ENCODE peak calls at places on chromosomes 13 and 19, in eight cellular contexts. One of them, this sample, is unnamed.

GRCh38 chr13:27636624-27637288 is 15.1 kb downstream of the POLR1D start:
- DNase-seq in non-pigmented ciliary epithelial cell: no peak
- DNase-seq in Kasumi-1: no peak
- DNase-seq in activated naive CD8-positive, alpha-beta T cell treated with anti-CD3 and anti-CD28 coated beads, Interleukin-2, amount 50 U/mL, for 24 hours: no peak
- DNase-seq in stimulated activated CD4-positive, alpha-beta T cell treated with anti-CD3 and anti-CD28 coated beads, Interleukin-1b, Interleukin-23, amount 100 ng/mL, for 1 hour: no peak
- DNase-seq in NCI-H1694 treated with DMSO at 0.1 percent for 48 hours: no peak
- DNase-seq in RWPE1: no peak
- DNase-seq in HEK293T: no peak
- DNase-seq in this sample: no peak

GRCh38 chr13:87893982-87894527 is 222.9 kb downstream of the SLITRK5 start:
- DNase-seq in stimulated activated CD4-positive, alpha-beta T cell treated with anti-CD3 and anti-CD28 coated beads, Interleukin-1b, Interleukin-23, amount 100 ng/mL, for 1 hour: no peak
- DNase-seq in HEK293T: no peak
- DNase-seq in non-pigmented ciliary epithelial cell: no peak
- DNase-seq in activated naive CD8-positive, alpha-beta T cell treated with anti-CD3 and anti-CD28 coated beads, Interleukin-2, amount 50 U/mL, for 24 hours: no peak
- DNase-seq in NCI-H1694 treated with DMSO at 0.1 percent for 48 hours: no peak
- DNase-seq in RWPE1: no peak
- DNase-seq in Kasumi-1: no peak
- DNase-seq in this sample: no peak

GRCh38 chr13:29520671-29521070 is 74.8 kb downstream of the SLC7A1 start:
- DNase-seq in RWPE1: no peak
- DNase-seq in NCI-H1694 treated with DMSO at 0.1 percent for 48 hours: no peak
- DNase-seq in HEK293T: no peak
- DNase-seq in non-pigmented ciliary epithelial cell: peak
- DNase-seq in activated naive CD8-positive, alpha-beta T cell treated with anti-CD3 and anti-CD28 coated beads, Interleukin-2, amount 50 U/mL, for 24 hours: no peak
- DNase-seq in stimulated activated CD4-positive, alpha-beta T cell treated with anti-CD3 and anti-CD28 coated beads, Interleukin-1b, Interleukin-23, amount 100 ng/mL, for 1 hour: no peak
- DNase-seq in Kasumi-1: no peak
- DNase-seq in this sample: no peak

GRCh38 chr19:6890421-6890913 is 3.1 kb downstream of the ADGRE1 start:
- DNase-seq in stimulated activated CD4-positive, alpha-beta T cell treated with anti-CD3 and anti-CD28 coated beads, Interleukin-1b, Interleukin-23, amount 100 ng/mL, for 1 hour: no peak
- DNase-seq in HEK293T: no peak
- DNase-seq in RWPE1: no peak
- DNase-seq in Kasumi-1: no peak
- DNase-seq in non-pigmented ciliary epithelial cell: no peak
- DNase-seq in NCI-H1694 treated with DMSO at 0.1 percent for 48 hours: no peak
- DNase-seq in activated naive CD8-positive, alpha-beta T cell treated with anti-CD3 and anti-CD28 coated beads, Interleukin-2, amount 50 U/mL, for 24 hours: no peak
- DNase-seq in this sample: no peak

GRCh38 chr13:33925563-33925962 is 107.6 kb downstream of the RFC3 start:
- DNase-seq in RWPE1: no peak
- DNase-seq in HEK293T: no peak
- DNase-seq in activated naive CD8-positive, alpha-beta T cell treated with anti-CD3 and anti-CD28 coated beads, Interleukin-2, amount 50 U/mL, for 24 hours: no peak
- DNase-seq in non-pigmented ciliary epithelial cell: no peak
- DNase-seq in NCI-H1694 treated with DMSO at 0.1 percent for 48 hours: no peak
- DNase-seq in stimulated activated CD4-positive, alpha-beta T cell treated with anti-CD3 and anti-CD28 coated beads, Interleukin-1b, Interleukin-23, amount 100 ng/mL, for 1 hour: no peak
- DNase-seq in Kasumi-1: no peak
- DNase-seq in this sample: no peak

GRCh38 chr19:8988204-8988603 is 22.0 kb downstream of the MUC16 start:
- DNase-seq in stimulated activated CD4-positive, alpha-beta T cell treated with anti-CD3 and anti-CD28 coated beads, Interleukin-1b, Interleukin-23, amount 100 ng/mL, for 1 hour: no peak
- DNase-seq in non-pigmented ciliary epithelial cell: no peak
- DNase-seq in HEK293T: no peak
- DNase-seq in RWPE1: no peak
- DNase-seq in Kasumi-1: no peak
- DNase-seq in activated naive CD8-positive, alpha-beta T cell treated with anti-CD3 and anti-CD28 coated beads, Interleukin-2, amount 50 U/mL, for 24 hours: peak
- DNase-seq in NCI-H1694 treated with DMSO at 0.1 percent for 48 hours: no peak
- DNase-seq in this sample: no peak

GRCh38 chr19:7976461-7976860 is 29.0 kb downstream of the ELAVL1 start:
- DNase-seq in HEK293T: no peak
- DNase-seq in Kasumi-1: no peak
- DNase-seq in NCI-H1694 treated with DMSO at 0.1 percent for 48 hours: no peak
- DNase-seq in RWPE1: no peak
- DNase-seq in stimulated activated CD4-positive, alpha-beta T cell treated with anti-CD3 and anti-CD28 coated beads, Interleukin-1b, Interleukin-23, amount 100 ng/mL, for 1 hour: no peak
- DNase-seq in non-pigmented ciliary epithelial cell: no peak
- DNase-seq in activated naive CD8-positive, alpha-beta T cell treated with anti-CD3 and anti-CD28 coated beads, Interleukin-2, amount 50 U/mL, for 24 hours: no peak
- DNase-seq in this sample: no peak

GRCh38 chr13:30796132-30796832 is 60.9 kb downstream of the ALOX5AP start:
- DNase-seq in RWPE1: peak
- DNase-seq in HEK293T: no peak
- DNase-seq in Kasumi-1: no peak
- DNase-seq in NCI-H1694 treated with DMSO at 0.1 percent for 48 hours: no peak
- DNase-seq in stimulated activated CD4-positive, alpha-beta T cell treated with anti-CD3 and anti-CD28 coated beads, Interleukin-1b, Interleukin-23, amount 100 ng/mL, for 1 hour: no peak
- DNase-seq in non-pigmented ciliary epithelial cell: no peak
- DNase-seq in activated naive CD8-positive, alpha-beta T cell treated with anti-CD3 and anti-CD28 coated beads, Interleukin-2, amount 50 U/mL, for 24 hours: no peak
- DNase-seq in this sample: peak

GRCh38 chr19:35031072-35031881 is 1.0 kb downstream of the SCN1B start:
- DNase-seq in stimulated activated CD4-positive, alpha-beta T cell treated with anti-CD3 and anti-CD28 coated beads, Interleukin-1b, Interleukin-23, amount 100 ng/mL, for 1 hour: no peak
- DNase-seq in NCI-H1694 treated with DMSO at 0.1 percent for 48 hours: peak
- DNase-seq in RWPE1: no peak
- DNase-seq in activated naive CD8-positive, alpha-beta T cell treated with anti-CD3 and anti-CD28 coated beads, Interleukin-2, amount 50 U/mL, for 24 hours: no peak
- DNase-seq in Kasumi-1: no peak
- DNase-seq in HEK293T: peak
- DNase-seq in non-pigmented ciliary epithelial cell: no peak
- DNase-seq in this sample: no peak

GRCh38 chr19:18946918-18947317 is 5.9 kb upstream of the HOMER3 start:
- DNase-seq in NCI-H1694 treated with DMSO at 0.1 percent for 48 hours: no peak
- DNase-seq in HEK293T: no peak
- DNase-seq in RWPE1: no peak
- DNase-seq in activated naive CD8-positive, alpha-beta T cell treated with anti-CD3 and anti-CD28 coated beads, Interleukin-2, amount 50 U/mL, for 24 hours: no peak
- DNase-seq in Kasumi-1: no peak
- DNase-seq in non-pigmented ciliary epithelial cell: no peak
- DNase-seq in stimulated activated CD4-positive, alpha-beta T cell treated with anti-CD3 and anti-CD28 coated beads, Interleukin-1b, Interleukin-23, amount 100 ng/mL, for 1 hour: no peak
- DNase-seq in this sample: no peak

GRCh38 chr13:37657134-37657533 is 58.6 kb upstream of the POSTN start:
- DNase-seq in Kasumi-1: no peak
- DNase-seq in RWPE1: peak
- DNase-seq in HEK293T: no peak
- DNase-seq in activated naive CD8-positive, alpha-beta T cell treated with anti-CD3 and anti-CD28 coated beads, Interleukin-2, amount 50 U/mL, for 24 hours: no peak
- DNase-seq in NCI-H1694 treated with DMSO at 0.1 percent for 48 hours: no peak
- DNase-seq in non-pigmented ciliary epithelial cell: peak
- DNase-seq in stimulated activated CD4-positive, alpha-beta T cell treated with anti-CD3 and anti-CD28 coated beads, Interleukin-1b, Interleukin-23, amount 100 ng/mL, for 1 hour: no peak
- DNase-seq in this sample: peak

GRCh38 chr13:30305456-30305855 is 1.9 kb downstream of the KATNAL1 start:
- DNase-seq in RWPE1: no peak
- DNase-seq in HEK293T: no peak
- DNase-seq in activated naive CD8-positive, alpha-beta T cell treated with anti-CD3 and anti-CD28 coated beads, Interleukin-2, amount 50 U/mL, for 24 hours: no peak
- DNase-seq in NCI-H1694 treated with DMSO at 0.1 percent for 48 hours: no peak
- DNase-seq in Kasumi-1: no peak
- DNase-seq in non-pigmented ciliary epithelial cell: no peak
- DNase-seq in stimulated activated CD4-positive, alpha-beta T cell treated with anti-CD3 and anti-CD28 coated beads, Interleukin-1b, Interleukin-23, amount 100 ng/mL, for 1 hour: no peak
- DNase-seq in this sample: no peak

GRCh38 chr13:41060723-41061074 is 610 bp upstream of the WBP4 start:
- DNase-seq in NCI-H1694 treated with DMSO at 0.1 percent for 48 hours: peak
- DNase-seq in activated naive CD8-positive, alpha-beta T cell treated with anti-CD3 and anti-CD28 coated beads, Interleukin-2, amount 50 U/mL, for 24 hours: peak
- DNase-seq in RWPE1: peak
- DNase-seq in Kasumi-1: no peak
- DNase-seq in non-pigmented ciliary epithelial cell: no peak
- DNase-seq in stimulated activated CD4-positive, alpha-beta T cell treated with anti-CD3 and anti-CD28 coated beads, Interleukin-1b, Interleukin-23, amount 100 ng/mL, for 1 hour: peak
- DNase-seq in HEK293T: peak
- DNase-seq in this sample: no peak

GRCh38 chr19:33520048-33520643 is 1.4 kb downstream of the PEPD start:
- DNase-seq in RWPE1: no peak
- DNase-seq in HEK293T: no peak
- DNase-seq in stimulated activated CD4-positive, alpha-beta T cell treated with anti-CD3 and anti-CD28 coated beads, Interleukin-1b, Interleukin-23, amount 100 ng/mL, for 1 hour: no peak
- DNase-seq in Kasumi-1: no peak
- DNase-seq in non-pigmented ciliary epithelial cell: no peak
- DNase-seq in activated naive CD8-positive, alpha-beta T cell treated with anti-CD3 and anti-CD28 coated beads, Interleukin-2, amount 50 U/mL, for 24 hours: no peak
- DNase-seq in NCI-H1694 treated with DMSO at 0.1 percent for 48 hours: no peak
- DNase-seq in this sample: no peak

GRCh38 chr19:2719910-2720776 is 1.0 kb downstream of the DIRAS1 start:
- DNase-seq in non-pigmented ciliary epithelial cell: no peak
- DNase-seq in HEK293T: no peak
- DNase-seq in stimulated activated CD4-positive, alpha-beta T cell treated with anti-CD3 and anti-CD28 coated beads, Interleukin-1b, Interleukin-23, amount 100 ng/mL, for 1 hour: no peak
- DNase-seq in RWPE1: no peak
- DNase-seq in Kasumi-1: no peak
- DNase-seq in NCI-H1694 treated with DMSO at 0.1 percent for 48 hours: no peak
- DNase-seq in activated naive CD8-positive, alpha-beta T cell treated with anti-CD3 and anti-CD28 coated beads, Interleukin-2, amount 50 U/mL, for 24 hours: no peak
- DNase-seq in this sample: no peak

GRCh38 chr13:87810391-87810801 is 139.2 kb downstream of the SLITRK5 start:
- DNase-seq in HEK293T: no peak
- DNase-seq in stimulated activated CD4-positive, alpha-beta T cell treated with anti-CD3 and anti-CD28 coated beads, Interleukin-1b, Interleukin-23, amount 100 ng/mL, for 1 hour: no peak
- DNase-seq in RWPE1: no peak
- DNase-seq in NCI-H1694 treated with DMSO at 0.1 percent for 48 hours: peak
- DNase-seq in activated naive CD8-positive, alpha-beta T cell treated with anti-CD3 and anti-CD28 coated beads, Interleukin-2, amount 50 U/mL, for 24 hours: no peak
- DNase-seq in Kasumi-1: no peak
- DNase-seq in non-pigmented ciliary epithelial cell: no peak
- DNase-seq in this sample: no peak

GRCh38 chr19:45102481-45102880 is 9.5 kb downstream of the PPP1R37 start:
- DNase-seq in non-pigmented ciliary epithelial cell: no peak
- DNase-seq in RWPE1: no peak
- DNase-seq in HEK293T: no peak
- DNase-seq in NCI-H1694 treated with DMSO at 0.1 percent for 48 hours: no peak
- DNase-seq in stimulated activated CD4-positive, alpha-beta T cell treated with anti-CD3 and anti-CD28 coated beads, Interleukin-1b, Interleukin-23, amount 100 ng/mL, for 1 hour: no peak
- DNase-seq in activated naive CD8-positive, alpha-beta T cell treated with anti-CD3 and anti-CD28 coated beads, Interleukin-2, amount 50 U/mL, for 24 hours: no peak
- DNase-seq in Kasumi-1: no peak
- DNase-seq in this sample: no peak

GRCh38 chr19:1567848-1568227 is 287 bp downstream of the MEX3D start:
- DNase-seq in NCI-H1694 treated with DMSO at 0.1 percent for 48 hours: no peak
- DNase-seq in non-pigmented ciliary epithelial cell: no peak
- DNase-seq in RWPE1: no peak
- DNase-seq in stimulated activated CD4-positive, alpha-beta T cell treated with anti-CD3 and anti-CD28 coated beads, Interleukin-1b, Interleukin-23, amount 100 ng/mL, for 1 hour: no peak
- DNase-seq in HEK293T: no peak
- DNase-seq in activated naive CD8-positive, alpha-beta T cell treated with anti-CD3 and anti-CD28 coated beads, Interleukin-2, amount 50 U/mL, for 24 hours: no peak
- DNase-seq in Kasumi-1: no peak
- DNase-seq in this sample: no peak

GRCh38 chr19:28023064-28023463 is 1189.9 kb downstream of the UQCRFS1 start:
- DNase-seq in NCI-H1694 treated with DMSO at 0.1 percent for 48 hours: no peak
- DNase-seq in Kasumi-1: no peak
- DNase-seq in activated naive CD8-positive, alpha-beta T cell treated with anti-CD3 and anti-CD28 coated beads, Interleukin-2, amount 50 U/mL, for 24 hours: no peak
- DNase-seq in HEK293T: no peak
- DNase-seq in non-pigmented ciliary epithelial cell: peak
- DNase-seq in RWPE1: no peak
- DNase-seq in stimulated activated CD4-positive, alpha-beta T cell treated with anti-CD3 and anti-CD28 coated beads, Interleukin-1b, Interleukin-23, amount 100 ng/mL, for 1 hour: no peak
- DNase-seq in this sample: no peak

GRCh38 chr13:50428183-50428877 is 413.1 kb downstream of the KCNRG start:
- DNase-seq in NCI-H1694 treated with DMSO at 0.1 percent for 48 hours: no peak
- DNase-seq in stimulated activated CD4-positive, alpha-beta T cell treated with anti-CD3 and anti-CD28 coated beads, Interleukin-1b, Interleukin-23, amount 100 ng/mL, for 1 hour: no peak
- DNase-seq in non-pigmented ciliary epithelial cell: no peak
- DNase-seq in RWPE1: no peak
- DNase-seq in HEK293T: no peak
- DNase-seq in activated naive CD8-positive, alpha-beta T cell treated with anti-CD3 and anti-CD28 coated beads, Interleukin-2, amount 50 U/mL, for 24 hours: no peak
- DNase-seq in Kasumi-1: no peak
- DNase-seq in this sample: no peak

GRCh38 chr13:40063743-40064142 is 408.3 kb downstream of the COG6 start:
- DNase-seq in non-pigmented ciliary epithelial cell: no peak
- DNase-seq in Kasumi-1: no peak
- DNase-seq in RWPE1: no peak
- DNase-seq in HEK293T: no peak
- DNase-seq in stimulated activated CD4-positive, alpha-beta T cell treated with anti-CD3 and anti-CD28 coated beads, Interleukin-1b, Interleukin-23, amount 100 ng/mL, for 1 hour: no peak
- DNase-seq in NCI-H1694 treated with DMSO at 0.1 percent for 48 hours: no peak
- DNase-seq in activated naive CD8-positive, alpha-beta T cell treated with anti-CD3 and anti-CD28 coated beads, Interleukin-2, amount 50 U/mL, for 24 hours: no peak
- DNase-seq in this sample: no peak

GRCh38 chr19:2607712-2608601 is 94.5 kb downstream of the GNG7 start:
- DNase-seq in NCI-H1694 treated with DMSO at 0.1 percent for 48 hours: no peak
- DNase-seq in stimulated activated CD4-positive, alpha-beta T cell treated with anti-CD3 and anti-CD28 coated beads, Interleukin-1b, Interleukin-23, amount 100 ng/mL, for 1 hour: peak
- DNase-seq in non-pigmented ciliary epithelial cell: no peak
- DNase-seq in Kasumi-1: no peak
- DNase-seq in activated naive CD8-positive, alpha-beta T cell treated with anti-CD3 and anti-CD28 coated beads, Interleukin-2, amount 50 U/mL, for 24 hours: peak
- DNase-seq in HEK293T: no peak
- DNase-seq in RWPE1: no peak
- DNase-seq in this sample: no peak

GRCh38 chr19:29668746-29669609 is 3.7 kb downstream of the PLEKHF1 start:
- DNase-seq in NCI-H1694 treated with DMSO at 0.1 percent for 48 hours: no peak
- DNase-seq in activated naive CD8-positive, alpha-beta T cell treated with anti-CD3 and anti-CD28 coated beads, Interleukin-2, amount 50 U/mL, for 24 hours: peak
- DNase-seq in stimulated activated CD4-positive, alpha-beta T cell treated with anti-CD3 and anti-CD28 coated beads, Interleukin-1b, Interleukin-23, amount 100 ng/mL, for 1 hour: no peak
- DNase-seq in HEK293T: no peak
- DNase-seq in RWPE1: no peak
- DNase-seq in non-pigmented ciliary epithelial cell: no peak
- DNase-seq in Kasumi-1: no peak
- DNase-seq in this sample: no peak

GRCh38 chr19:48746738-48747575 is at the start of gene IZUMO1:
- DNase-seq in activated naive CD8-positive, alpha-beta T cell treated with anti-CD3 and anti-CD28 coated beads, Interleukin-2, amount 50 U/mL, for 24 hours: peak
- DNase-seq in RWPE1: no peak
- DNase-seq in non-pigmented ciliary epithelial cell: peak
- DNase-seq in NCI-H1694 treated with DMSO at 0.1 percent for 48 hours: peak
- DNase-seq in stimulated activated CD4-positive, alpha-beta T cell treated with anti-CD3 and anti-CD28 coated beads, Interleukin-1b, Interleukin-23, amount 100 ng/mL, for 1 hour: no peak
- DNase-seq in Kasumi-1: no peak
- DNase-seq in HEK293T: peak
- DNase-seq in this sample: peak

GRCh38 chr13:21901772-21902708 is 231.2 kb downstream of the FGF9 start:
- DNase-seq in non-pigmented ciliary epithelial cell: no peak
- DNase-seq in Kasumi-1: no peak
- DNase-seq in NCI-H1694 treated with DMSO at 0.1 percent for 48 hours: no peak
- DNase-seq in HEK293T: no peak
- DNase-seq in activated naive CD8-positive, alpha-beta T cell treated with anti-CD3 and anti-CD28 coated beads, Interleukin-2, amount 50 U/mL, for 24 hours: no peak
- DNase-seq in stimulated activated CD4-positive, alpha-beta T cell treated with anti-CD3 and anti-CD28 coated beads, Interleukin-1b, Interleukin-23, amount 100 ng/mL, for 1 hour: no peak
- DNase-seq in RWPE1: no peak
- DNase-seq in this sample: no peak

GRCh38 chr19:10858204-10858828 is 10.1 kb downstream of the C19orf38 start:
- DNase-seq in NCI-H1694 treated with DMSO at 0.1 percent for 48 hours: peak
- DNase-seq in non-pigmented ciliary epithelial cell: no peak
- DNase-seq in activated naive CD8-positive, alpha-beta T cell treated with anti-CD3 and anti-CD28 coated beads, Interleukin-2, amount 50 U/mL, for 24 hours: peak
- DNase-seq in RWPE1: no peak
- DNase-seq in Kasumi-1: peak
- DNase-seq in HEK293T: peak
- DNase-seq in stimulated activated CD4-positive, alpha-beta T cell treated with anti-CD3 and anti-CD28 coated beads, Interleukin-1b, Interleukin-23, amount 100 ng/mL, for 1 hour: no peak
- DNase-seq in this sample: no peak

GRCh38 chr19:49190781-49191180 is 33.2 kb downstream of the TRPM4 start:
- DNase-seq in activated naive CD8-positive, alpha-beta T cell treated with anti-CD3 and anti-CD28 coated beads, Interleukin-2, amount 50 U/mL, for 24 hours: no peak
- DNase-seq in non-pigmented ciliary epithelial cell: no peak
- DNase-seq in NCI-H1694 treated with DMSO at 0.1 percent for 48 hours: no peak
- DNase-seq in RWPE1: no peak
- DNase-seq in Kasumi-1: no peak
- DNase-seq in HEK293T: no peak
- DNase-seq in stimulated activated CD4-positive, alpha-beta T cell treated with anti-CD3 and anti-CD28 coated beads, Interleukin-1b, Interleukin-23, amount 100 ng/mL, for 1 hour: no peak
- DNase-seq in this sample: no peak

GRCh38 chr19:54011507-54012211 is 20.2 kb downstream of the CACNG6 start:
- DNase-seq in non-pigmented ciliary epithelial cell: no peak
- DNase-seq in activated naive CD8-positive, alpha-beta T cell treated with anti-CD3 and anti-CD28 coated beads, Interleukin-2, amount 50 U/mL, for 24 hours: no peak
- DNase-seq in Kasumi-1: no peak
- DNase-seq in stimulated activated CD4-positive, alpha-beta T cell treated with anti-CD3 and anti-CD28 coated beads, Interleukin-1b, Interleukin-23, amount 100 ng/mL, for 1 hour: no peak
- DNase-seq in RWPE1: no peak
- DNase-seq in NCI-H1694 treated with DMSO at 0.1 percent for 48 hours: no peak
- DNase-seq in HEK293T: peak
- DNase-seq in this sample: no peak

GRCh38 chr19:38684078-38684861 is 36.8 kb downstream of the ACTN4 start:
- DNase-seq in Kasumi-1: no peak
- DNase-seq in activated naive CD8-positive, alpha-beta T cell treated with anti-CD3 and anti-CD28 coated beads, Interleukin-2, amount 50 U/mL, for 24 hours: peak
- DNase-seq in stimulated activated CD4-positive, alpha-beta T cell treated with anti-CD3 and anti-CD28 coated beads, Interleukin-1b, Interleukin-23, amount 100 ng/mL, for 1 hour: no peak
- DNase-seq in NCI-H1694 treated with DMSO at 0.1 percent for 48 hours: peak
- DNase-seq in RWPE1: peak
- DNase-seq in non-pigmented ciliary epithelial cell: no peak
- DNase-seq in HEK293T: peak
- DNase-seq in this sample: no peak

GRCh38 chr13:23969672-23970071 is 72.4 kb upstream of the C1QTNF9B start:
- DNase-seq in RWPE1: no peak
- DNase-seq in Kasumi-1: no peak
- DNase-seq in HEK293T: no peak
- DNase-seq in activated naive CD8-positive, alpha-beta T cell treated with anti-CD3 and anti-CD28 coated beads, Interleukin-2, amount 50 U/mL, for 24 hours: no peak
- DNase-seq in non-pigmented ciliary epithelial cell: no peak
- DNase-seq in stimulated activated CD4-positive, alpha-beta T cell treated with anti-CD3 and anti-CD28 coated beads, Interleukin-1b, Interleukin-23, amount 100 ng/mL, for 1 hour: no peak
- DNase-seq in NCI-H1694 treated with DMSO at 0.1 percent for 48 hours: no peak
- DNase-seq in this sample: no peak

GRCh38 chr19:34794289-34794960 is 21.4 kb upstream of the ZNF599 start:
- DNase-seq in RWPE1: no peak
- DNase-seq in Kasumi-1: no peak
- DNase-seq in activated naive CD8-positive, alpha-beta T cell treated with anti-CD3 and anti-CD28 coated beads, Interleukin-2, amount 50 U/mL, for 24 hours: no peak
- DNase-seq in stimulated activated CD4-positive, alpha-beta T cell treated with anti-CD3 and anti-CD28 coated beads, Interleukin-1b, Interleukin-23, amount 100 ng/mL, for 1 hour: no peak
- DNase-seq in NCI-H1694 treated with DMSO at 0.1 percent for 48 hours: no peak
- DNase-seq in non-pigmented ciliary epithelial cell: no peak
- DNase-seq in HEK293T: no peak
- DNase-seq in this sample: no peak

GRCh38 chr13:110304256-110304655 is 2.7 kb downstream of the COL4A1 start:
- DNase-seq in NCI-H1694 treated with DMSO at 0.1 percent for 48 hours: no peak
- DNase-seq in HEK293T: no peak
- DNase-seq in activated naive CD8-positive, alpha-beta T cell treated with anti-CD3 and anti-CD28 coated beads, Interleukin-2, amount 50 U/mL, for 24 hours: no peak
- DNase-seq in Kasumi-1: no peak
- DNase-seq in stimulated activated CD4-positive, alpha-beta T cell treated with anti-CD3 and anti-CD28 coated beads, Interleukin-1b, Interleukin-23, amount 100 ng/mL, for 1 hour: no peak
- DNase-seq in non-pigmented ciliary epithelial cell: no peak
- DNase-seq in RWPE1: no peak
- DNase-seq in this sample: no peak